ENCODE peak calls at places on chromosomes 3 and 15, in four cellular contexts. A, S, H and I are unnamed samples.

GRCh38 chr3:123535580-123535979 is 49.3 kb downstream of the HACD2 start:
- DNase-seq in A (no peak), S (no peak), H (no peak), I (no peak)

GRCh38 chr3:16252243-16252978 is 12.3 kb downstream of the DPH3 start:
- DNase-seq in A (no peak), S (no peak), H (no peak), I (no peak)

GRCh38 chr15:85624241-85624855 is 170.4 kb downstream of the KLHL25 start:
- DNase-seq in A (no peak), S (no peak), H (no peak), I (no peak)

GRCh38 chr3:15997274-15997943 is 177.1 kb upstream of the GALNT15 start:
- DNase-seq in A (no peak), S (no peak), H (no peak), I (no peak)

GRCh38 chr3:55780913-55781312 is 293.8 kb upstream of the WNT5A start:
- DNase-seq in A (no peak), S (no peak), H (no peak), I (no peak)

GRCh38 chr15:74784426-74784825 is 2.5 kb downstream of the CSK start:
- DNase-seq in A (no peak), S (no peak), H (no peak), I (no peak)

GRCh38 chr3:1092771-1093170 is at the start of gene CNTN6:
- DNase-seq in A (no peak), S (peak; percentile 18), H (no peak), I (no peak)

GRCh38 chr15:65033659-65034269 is 4.3 kb upstream of the MTFMT start:
- DNase-seq in A (peak; percentile 23), S (no peak), H (no peak), I (no peak)

GRCh38 chr3:114144909-114145688 is 33.8 kb downstream of the DRD3 start:
- DNase-seq in A (no peak), S (no peak), H (no peak), I (no peak)

GRCh38 chr3:177069514-177070329 is 127.6 kb downstream of the TBL1XR1 start:
- DNase-seq in A (no peak), S (no peak), H (no peak), I (no peak)

GRCh38 chr3:9627901-9628633 is 21.2 kb upstream of the MTMR14 start:
- DNase-seq in A (no peak), S (no peak), H (no peak), I (no peak)